ENCODE peak calls at places on chromosomes 4 and X, in nine cellular contexts. D is Kasumi-1; K is HEK293T; E is midbrain; Q is posterior vena cava; X is ELR; F is CD4-positive, alpha-beta memory T cell; A is mucosa of descending colon; W is heart right ventricle. O is an unnamed sample.

GRCh38 chr4:106529348-106530033 is 160.9 kb upstream of the GIMD1 start:
- DNase-seq in W (no peak), E (no peak), X (peak), K (no peak), F (no peak), Q (no peak), A (no peak), D (no peak), O (no peak)

GRCh38 chr4:168070903-168071302 is 21.4 kb upstream of the ANXA10 start:
- DNase-seq in X (no peak), A (no peak), F (no peak), Q (no peak), D (no peak), W (no peak), E (no peak), K (no peak), O (no peak)

GRCh38 chr4:123826896-123827295 is 430.3 kb downstream of the SPRY1 start:
- DNase-seq in E (no peak), X (peak), D (no peak), K (no peak), W (peak), F (no peak), A (no peak), Q (no peak), O (no peak)

GRCh38 chr4:77652237-77652897 is 46.7 kb downstream of the CXCL13 start:
- DNase-seq in F (no peak), A (peak), Q (no peak), D (no peak), K (no peak), X (no peak), E (peak), W (no peak), O (no peak)

GRCh38 chr4:99998062-99998880 is 48.2 kb upstream of the H2AZ1 start:
- DNase-seq in D (peak), W (no peak), K (no peak), Q (no peak), E (peak), X (peak), F (no peak), A (peak), O (no peak)

GRCh38 chrX:13597928-13598327 is 28.5 kb downstream of the EGFL6 start:
- DNase-seq in W (no peak), K (no peak), X (no peak), F (no peak), D (no peak), E (no peak), A (no peak), Q (no peak), O (no peak)

GRCh38 chrX:13120017-13120416 is 75.6 kb upstream of the FAM9C start:
- DNase-seq in A (peak), E (no peak), X (no peak), F (no peak), D (no peak), K (no peak), Q (no peak), W (peak), O (no peak)

GRCh38 chr4:181569553-181569952 is 673.6 kb upstream of the TENM3 start:
- DNase-seq in D (peak), F (no peak), Q (no peak), W (no peak), E (peak), A (no peak), X (peak), K (peak), O (no peak)

GRCh38 chr4:139809207-139810157 is 143.9 kb downstream of the MGST2 start:
- DNase-seq in D (no peak), Q (no peak), A (no peak), F (no peak), W (peak), X (no peak), E (no peak), K (peak), O (no peak)

GRCh38 chr4:99610605-99611172 is 36.1 kb downstream of the MTTP start:
- DNase-seq in F (no peak), K (no peak), A (no peak), E (no peak), W (no peak), Q (peak), D (no peak), X (no peak), O (no peak)

GRCh38 chrX:69424161-69424560 is 80.0 kb upstream of the NALF2 start:
- DNase-seq in D (peak), W (no peak), Q (no peak), X (peak), E (no peak), K (no peak), F (no peak), A (no peak), O (no peak)

GRCh38 chr4:1237981-1238675 is 10.8 kb downstream of the CTBP1 start:
- DNase-seq in X (no peak), A (no peak), E (no peak), Q (peak), D (no peak), W (no peak), F (no peak), K (no peak), O (peak)

GRCh38 chr4:93780080-93780479 is 48.5 kb upstream of the ATOH1 start:
- DNase-seq in K (no peak), F (no peak), E (no peak), D (no peak), A (no peak), Q (no peak), X (no peak), W (no peak), O (no peak)

GRCh38 chr4:83011779-83012630 is 1.4 kb upstream of the LIN54 start:
- DNase-seq in E (peak), D (peak), W (peak), X (peak), F (peak), K (peak), Q (peak), A (peak), O (peak)

GRCh38 chrX:80747832-80748231 is 61.8 kb downstream of the BRWD3 start:
- DNase-seq in W (no peak), E (no peak), K (no peak), D (no peak), F (no peak), Q (no peak), A (no peak), X (peak), O (no peak)

GRCh38 chr4:105415281-105415744 is 58.5 kb downstream of the PPA2 start:
- DNase-seq in Q (no peak), A (no peak), D (no peak), W (no peak), F (no peak), X (no peak), E (no peak), K (no peak), O (no peak)

GRCh38 chr4:126018274-126018673 is 703.5 kb downstream of the FAT4 start:
- DNase-seq in E (no peak), K (no peak), X (no peak), F (no peak), W (no peak), D (no peak), A (no peak), Q (no peak), O (no peak)

GRCh38 chrX:29728639-29729038 is 486.7 kb upstream of the MAGEB2 start:
- DNase-seq in E (no peak), K (no peak), W (no peak), A (no peak), X (peak), F (no peak), Q (no peak), D (no peak), O (no peak)

O was measured in BE2C.